ENCODE peak calls at places on chromosome 20, in seven cellular contexts. I, L, A, W, M, H and Y are unnamed samples. For H3K4me1, the result is how much of the 10 kb centered on the place peaks cover.

GRCh38 chr20:47802226-47802920 is 17.1 kb upstream of the SULF2 start:
- DNase-seq in I (no peak), L (no peak), A (no peak), W (no peak), M (no peak), H (no peak), Y (no peak)

GRCh38 chr20:23111307-23111943 is 25.3 kb upstream of the CD93 start:
- DNase-seq in I (no peak), L (no peak), A (no peak), W (no peak), M (no peak), H (no peak), Y (no peak)

GRCh38 chr20:13012886-13013285 is 4.1 kb downstream of the SPTLC3 start:
- DNase-seq in I (no peak), L (no peak), A (no peak), W (no peak), M (no peak), H (no peak), Y (no peak)

GRCh38 chr20:58277578-58278344 is 31.8 kb upstream of the RAB22A start:
- DNase-seq in I (no peak), L (no peak), A (no peak), W (no peak), M (no peak), H (no peak), Y (no peak)

GRCh38 chr20:59087829-59088433 is 45.3 kb upstream of the PRELID3B start:
- DNase-seq in I (peak), L (peak), A (peak), W (peak), M (peak), H (peak), Y (peak)

GRCh38 chr20:5557123-5557522 is 193.1 kb upstream of the SHLD1 start:
- DNase-seq in I (peak), L (peak), A (peak), W (peak), M (no peak), H (peak), Y (peak)

GRCh38 chr20:12961725-12962124 is 47.0 kb upstream of the SPTLC3 start:
- DNase-seq in I (no peak), L (no peak), A (no peak), W (no peak), M (no peak), H (no peak), Y (no peak)

GRCh38 chr20:45359406-45360148 is 3.4 kb upstream of the SYS1 start:
- DNase-seq in I (no peak), L (peak), A (peak), W (no peak), M (no peak), H (peak), Y (no peak)

GRCh38 chr20:32040142-32040953 is 11.7 kb upstream of the HCK start:
- DNase-seq in I (no peak), L (no peak), A (no peak), W (no peak), M (peak), H (no peak), Y (no peak)

GRCh38 chr20:44695295-44696230 is 19.6 kb upstream of the CCN5 start:
- DNase-seq in I (no peak), L (peak), A (no peak), W (no peak), M (no peak), H (no peak), Y (no peak)

GRCh38 chr20:37516697-37517370 is 4.2 kb upstream of the NNAT start:
- DNase-seq in I (no peak), L (no peak), A (no peak), W (no peak), M (no peak), H (peak), Y (no peak)

GRCh38 chr20:38158701-38159325 is 6.3 kb downstream of the TGM2 start:
- DNase-seq in I (no peak), L (no peak), A (no peak), W (no peak), M (peak), H (peak), Y (no peak)

GRCh38 chr20:31760457-31761240 is 21.6 kb downstream of the TPX2 start:
- DNase-seq in I (no peak), L (peak), A (no peak), W (no peak), M (no peak), H (no peak), Y (no peak)

GRCh38 chr20:50346372-50347347 is 156.0 kb downstream of the CEBPB start:
- DNase-seq in I (peak), L (peak), A (peak), W (peak), M (peak), H (peak), Y (no peak)

GRCh38 chr20:18943542-18943941 is 130.0 kb downstream of the SCP2D1 start:
- DNase-seq in I (no peak), L (no peak), A (no peak), W (no peak), M (no peak), H (no peak), Y (no peak)

GRCh38 chr20:44031822-44032582 is 117.3 kb downstream of the TOX2 start:
- DNase-seq in I (no peak), L (no peak), A (no peak), W (no peak), M (no peak), H (no peak), Y (no peak)

GRCh38 chr20:32918296-32918695 is 59.6 kb downstream of the EFCAB8 start:
- DNase-seq in I (no peak), L (no peak), A (no peak), W (no peak), M (peak), H (no peak), Y (no peak)

GRCh38 chr20:48862279-48862678 is 34.5 kb upstream of the PREX1 start:
- DNase-seq in I (no peak), L (no peak), A (no peak), W (no peak), M (no peak), H (no peak), Y (no peak)

GRCh38 chr20:10605547-10606195 is 68.1 kb downstream of the JAG1 start:
- DNase-seq in I (no peak), L (no peak), A (no peak), W (no peak), M (no peak), H (no peak), Y (no peak)

GRCh38 chr20:10603971-10604864 is 69.6 kb downstream of the JAG1 start:
- DNase-seq in I (no peak), L (peak), A (no peak), W (no peak), M (no peak), H (peak), Y (no peak)

GRCh38 chr20:10604865-10605440 is 68.8 kb downstream of the JAG1 start:
- DNase-seq in I (no peak), L (no peak), A (no peak), W (no peak), M (no peak), H (no peak), Y (no peak)

GRCh38 chr20:10603378-10603777 is 70.4 kb downstream of the JAG1 start:
- DNase-seq in I (no peak), L (no peak), A (no peak), W (no peak), M (no peak), H (no peak), Y (no peak)

DNA sequence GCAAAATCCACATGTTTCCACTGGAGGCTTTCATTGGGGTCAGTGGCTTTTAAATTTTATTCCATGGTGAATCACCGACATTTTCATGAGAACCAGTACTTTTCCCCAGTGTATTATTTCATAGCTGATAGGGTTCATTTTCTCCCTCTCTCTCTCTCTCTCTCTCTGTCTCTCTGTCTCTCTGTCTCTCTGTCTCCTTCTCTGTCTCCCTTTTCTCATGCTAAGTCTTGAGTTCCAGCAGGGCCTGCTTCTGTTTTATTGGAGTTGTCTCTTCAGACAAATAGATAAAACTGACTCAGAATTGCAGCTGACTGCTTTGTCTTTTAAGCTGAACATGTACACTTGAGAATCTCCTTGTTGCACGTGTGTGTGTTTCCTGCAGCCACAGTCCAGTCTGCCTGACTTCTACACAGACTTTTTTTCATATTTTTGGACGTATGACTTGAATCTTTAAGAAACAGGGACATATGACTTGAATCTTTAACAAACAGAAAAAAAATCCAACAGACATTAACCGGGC is 71.6 kb downstream of the JAG1 start:
- DNase-seq in I (no peak), L (no peak), A (no peak), W (no peak), M (no peak), H (no peak), Y (no peak)
- H3K27ac ChIP-seq in I (no peak), L (no peak), A (no peak), W (no peak), M (no peak), H (no peak), Y (no peak)

GRCh38 chr20:34673411-34673810 is 3.5 kb downstream of the PIGU start:
- DNase-seq in I (no peak), L (no peak), A (no peak), W (no peak), M (no peak), H (no peak), Y (no peak)

GRCh38 chr20:34680586-34680985 is 3.7 kb upstream of the PIGU start:
- DNase-seq in I (no peak), L (peak), A (no peak), W (no peak), M (no peak), H (no peak), Y (no peak)

GRCh38 chr20:34675993-34676641 is 775 bp downstream of the PIGU start:
- DNase-seq in I (no peak), L (no peak), A (no peak), W (peak), M (no peak), H (no peak), Y (no peak)

GRCh38 chr20:34676642-34677373 is at the start of gene PIGU:
- DNase-seq in I (peak), L (peak), A (peak), W (peak), M (peak), H (peak), Y (peak)

GRCh38 chr20:34675561-34675960 is 1.3 kb downstream of the PIGU start:
- DNase-seq in I (peak), L (no peak), A (no peak), W (no peak), M (no peak), H (no peak), Y (no peak)
- H3K4me3 ChIP-seq in I (no peak), L (peak), A (no peak), W (no peak), M (no peak), H (no peak), Y (no peak)

GRCh38 chr20:51812861-51813260 is 10.5 kb upstream of the SALL4 start:
- DNase-seq in I (no peak), L (no peak), A (no peak), W (no peak), M (no peak), H (no peak), Y (no peak)

GRCh38 chr20:51811040-51811351 is 8.7 kb upstream of the SALL4 start:
- DNase-seq in I (no peak), L (peak), A (no peak), W (no peak), M (no peak), H (peak), Y (no peak)

GRCh38 chr20:51811514-51811913 is 9.2 kb upstream of the SALL4 start:
- DNase-seq in I (no peak), L (no peak), A (no peak), W (no peak), M (no peak), H (no peak), Y (no peak)

GRCh38 chr20:51807864-51808263 is 5.5 kb upstream of the SALL4 start:
- DNase-seq in I (no peak), L (no peak), A (no peak), W (no peak), M (no peak), H (no peak), Y (no peak)

DNA sequence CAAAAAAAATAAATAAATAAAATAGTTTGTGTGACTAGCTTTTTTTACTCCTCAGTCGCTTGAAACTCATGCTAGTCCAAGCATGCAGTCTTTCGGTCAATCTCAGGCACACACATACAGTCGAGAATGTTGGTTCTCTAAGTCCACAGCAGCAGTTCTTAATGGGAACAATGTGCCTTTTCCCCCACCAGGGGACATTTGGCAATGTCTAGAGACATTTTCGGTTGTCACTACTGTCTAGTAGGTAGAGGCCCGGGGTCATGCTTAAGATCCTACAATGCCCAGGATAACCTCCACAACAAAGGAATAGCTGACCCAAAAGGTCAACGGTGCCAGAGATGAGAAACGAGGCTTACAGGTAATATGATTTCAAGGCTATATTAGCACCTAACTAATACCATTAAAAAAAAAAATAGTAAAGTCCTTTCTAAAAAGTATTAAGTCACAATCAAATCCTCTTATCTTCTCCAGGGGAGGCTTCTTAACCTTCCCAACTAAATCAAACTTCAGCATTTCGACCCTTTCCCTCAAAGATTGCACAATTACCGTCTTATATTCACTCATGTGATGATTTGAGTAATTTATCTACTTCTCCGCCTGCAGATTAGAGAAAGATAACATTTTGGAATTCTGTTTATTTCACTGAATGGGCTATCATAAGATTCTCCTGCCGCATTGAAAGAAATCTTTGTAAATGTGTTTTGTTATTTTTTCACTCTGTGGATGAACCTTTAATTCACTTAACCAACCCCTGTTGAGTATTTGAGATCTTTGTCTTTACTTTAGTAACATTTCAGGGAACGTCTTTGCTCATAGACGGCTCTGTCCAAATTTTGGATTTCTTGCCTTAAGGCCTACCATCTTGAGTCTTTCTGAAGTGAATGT is 8.1 kb upstream of the SALL4 start:
- DNase-seq in I (no peak), L (no peak), A (no peak), W (no peak), M (no peak), H (no peak), Y (no peak)
- H3K4me1 ChIP-seq in I (under half), L (under half), A (under half), W (under half), M (under half), H (under half), Y (under half)

DNA sequence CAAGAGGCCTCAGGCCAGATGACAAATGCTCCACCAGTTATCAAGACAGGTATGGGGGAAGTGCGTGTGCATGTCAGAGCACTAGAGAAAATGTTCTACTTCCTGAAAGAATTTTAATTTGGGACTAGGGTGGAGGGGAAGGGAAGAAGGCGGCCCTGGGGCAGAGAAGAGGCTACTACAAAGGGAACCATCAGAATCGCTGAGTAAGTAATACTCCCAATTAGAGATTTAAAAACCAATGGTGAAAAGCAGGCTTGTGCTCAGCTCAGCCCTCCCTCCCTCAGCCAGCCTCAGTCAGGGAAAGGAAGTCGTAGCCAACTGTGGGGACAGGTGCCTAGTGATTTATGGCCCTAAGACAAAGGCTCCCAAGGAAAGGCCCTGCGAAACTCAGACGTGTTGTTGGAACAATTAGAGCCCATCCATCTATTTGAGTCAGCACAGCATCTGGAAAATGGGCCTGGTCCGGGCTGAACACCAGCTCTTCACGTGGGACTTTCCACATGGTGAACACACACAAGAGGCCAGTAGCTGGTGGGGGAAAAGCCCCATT is 15.0 kb upstream of the MAFB start:
- DNase-seq in I (no peak), L (no peak), A (no peak), W (no peak), M (no peak), H (no peak), Y (no peak)
- H3K27ac ChIP-seq in I (no peak), L (no peak), A (no peak), W (no peak), M (no peak), H (no peak), Y (no peak)